ENCODE peak calls at places on chromosomes 4 and X, in six cellular contexts. K is epithelial cell of esophagus; H is stimulated activated CD4-positive, alpha-beta T cell treated with anti-CD3 and anti-CD28 coated beads, TNF-alpha, amount 100 ng/mL, for 48 hours; Y is fibroblast of mammary gland; J is heart right ventricle; W is iris pigment epithelial cell. P is an unnamed sample.

GRCh38 chrX:77556276-77556675 is 109.1 kb downstream of the FGF16 start:
- DNase-seq in W (no peak), Y (no peak), K (no peak), H (no peak), J (no peak), P (no peak)

GRCh38 chr4:2817701-2818350 is 24.9 kb downstream of the SH3BP2 start:
- DNase-seq in K (peak; percentile 50), W (no peak), Y (no peak), J (peak; percentile 28), H (no peak), P (peak; percentile 66)

GRCh38 chr4:100895572-100896197 is 377.9 kb upstream of the EMCN start:
- DNase-seq in K (no peak), Y (peak; percentile 12), H (no peak), W (peak; percentile 5), J (no peak), P (no peak)

GRCh38 chr4:97747945-97748344 is 395.3 kb downstream of the STPG2 start:
- DNase-seq in W (no peak), H (no peak), J (no peak), Y (no peak), K (no peak), P (no peak)

GRCh38 chrX:70254063-70254400 is 6.0 kb downstream of the P2RY4 start:
- DNase-seq in Y (no peak), H (no peak), W (no peak), J (no peak), K (no peak), P (no peak)

GRCh38 chrX:137313627-137314026 is 252.3 kb upstream of the ZIC3 start:
- DNase-seq in J (no peak), Y (no peak), K (no peak), W (no peak), H (no peak), P (no peak)

GRCh38 chr4:31307026-31307425 is 586.9 kb downstream of the PCDH7 start:
- DNase-seq in H (no peak), W (no peak), J (no peak), K (no peak), Y (no peak), P (no peak)

GRCh38 chrX:150897371-150898319 is 823 bp downstream of the CD99L2 start:
- DNase-seq in J (no peak), K (peak; percentile 55), Y (peak; percentile 27), H (peak; percentile 30), W (no peak), P (peak; percentile 35)

GRCh38 chr4:123159479-123159878 is 237.1 kb upstream of the NUDT6 start:
- DNase-seq in Y (no peak), J (no peak), K (no peak), H (no peak), W (no peak), P (no peak)

GRCh38 chr4:54107951-54108740 is 8.2 kb downstream of the GSX2 start:
- DNase-seq in H (no peak), Y (no peak), W (no peak), K (no peak), J (no peak), P (no peak)

GRCh38 chr4:177070533-177070932 is 239.1 kb upstream of the NEIL3 start:
- DNase-seq in K (no peak), W (peak; percentile 7), J (no peak), H (no peak), Y (peak; percentile 27), P (no peak)

GRCh38 chr4:84035568-84035967 is 463.5 kb downstream of the NKX6-1 start:
- DNase-seq in Y (no peak), K (peak; percentile 36), W (no peak), J (no peak), H (no peak), P (no peak)

GRCh38 chrX:68684291-68684918 is 36.9 kb downstream of the STARD8 start:
- DNase-seq in J (peak; percentile 71), W (no peak), H (no peak), Y (no peak), K (no peak), P (peak; percentile 18)

GRCh38 chr4:1367230-1367935 is 20.4 kb downstream of the UVSSA start:
- DNase-seq in K (no peak), W (no peak), J (no peak), H (no peak), Y (no peak), P (no peak)

GRCh38 chr4:182338731-182339130 is 95.5 kb downstream of the TENM3 start:
- DNase-seq in K (no peak), Y (peak; percentile 54), J (no peak), H (no peak), W (peak; percentile 72), P (no peak)

GRCh38 chr4:41985151-41985550 is 3.6 kb downstream of the DCAF4L1 start:
- DNase-seq in W (no peak), Y (no peak), J (no peak), K (no peak), H (no peak), P (no peak)

GRCh38 chr4:115770046-115770543 is 656.7 kb upstream of the NDST4 start:
- DNase-seq in J (no peak), K (no peak), H (no peak), Y (no peak), W (no peak), P (no peak)

P was measured in transverse colon.